ENCODE peak calls at places on chromosomes 13 and 19, in six cellular contexts. N is left ventricle myocardium inferior, B is astrocyte of the spinal cord, O is tibial nerve, T is vagina, R is right atrium auricular region. M is an unnamed sample.
A peak's percentile ranks its signal among the peaks of the same experiment; 100 is the strongest.

GRCh38 chr19:51565583-51565982 is 5.5 kb upstream of the ZNF175 start:
- DNase-seq in N (no peak), B (no peak), O (no peak), T (no peak), R (no peak), M (peak; percentile 69)

GRCh38 chr13:81318231-81319019 is 977.5 kb upstream of the SPRY2 start:
- DNase-seq in N (no peak), B (no peak), O (no peak), T (no peak), R (no peak), M (no peak)

GRCh38 chr13:49608932-49609331 is 19.4 kb upstream of the ARL11 start:
- DNase-seq in N (no peak), B (no peak), O (no peak), T (no peak), R (no peak), M (no peak)

GRCh38 chr13:82627183-82627582 is 1255.1 kb downstream of the SLITRK1 start:
- DNase-seq in N (no peak), B (peak; percentile 51), O (no peak), T (no peak), R (no peak), M (no peak)

GRCh38 chr19:7211191-7211988 is 82.8 kb downstream of the INSR start:
- DNase-seq in N (peak; percentile 59), B (no peak), O (no peak), T (no peak), R (peak; percentile 71), M (no peak)

GRCh38 chr13:41383400-41383799 is 72.3 kb downstream of the NAA16 start:
- DNase-seq in N (no peak), B (no peak), O (no peak), T (no peak), R (no peak), M (no peak)

GRCh38 chr19:30864460-30865215 is 484.6 kb downstream of the TSHZ3 start:
- DNase-seq in N (no peak), B (no peak), O (no peak), T (no peak), R (no peak), M (peak; percentile 56)

GRCh38 chr13:77853701-77854100 is 64.9 kb downstream of the EDNRB start:
- DNase-seq in N (no peak), B (no peak), O (no peak), T (no peak), R (no peak), M (no peak)

GRCh38 chr19:33193864-33194362 is at the start of gene LRP3:
- DNase-seq in N (peak; percentile 60), B (no peak), O (no peak), T (no peak), R (no peak), M (no peak)

GRCh38 chr13:19618925-19619324 is 14.5 kb upstream of the MPHOSPH8 start:
- DNase-seq in N (no peak), B (peak; percentile 34), O (no peak), T (no peak), R (no peak), M (no peak)
- TF ChIP-seq CTCF in N (peak; percentile 59), B (peak; percentile 71), O (peak; percentile 9), T (no peak), R (no peak), M (peak; percentile 46)

GRCh38 chr19:35960432-35960972 is 24.3 kb downstream of the LRFN3 start:
- DNase-seq in N (no peak), B (no peak), O (no peak), T (no peak), R (no peak), M (no peak)

GRCh38 chr19:35958660-35959039 is 22.5 kb downstream of the LRFN3 start:
- DNase-seq in N (no peak), B (no peak), O (no peak), T (no peak), R (no peak), M (no peak)

GRCh38 chr19:35955881-35956634 is 19.9 kb downstream of the LRFN3 start:
- DNase-seq in N (no peak), B (no peak), O (no peak), T (no peak), R (no peak), M (no peak)

GRCh38 chr19:35959968-35960320 is 23.8 kb downstream of the LRFN3 start:
- DNase-seq in N (no peak), B (no peak), O (no peak), T (no peak), R (no peak), M (no peak)

GRCh38 chr19:35959040-35959967 is 23.1 kb downstream of the LRFN3 start:
- DNase-seq in N (peak; percentile 51), B (no peak), O (no peak), T (no peak), R (no peak), M (no peak)
- TF ChIP-seq CTCF in N (peak; percentile 38), B (no peak), O (peak; percentile 25), T (no peak), R (no peak), M (peak; percentile 14)

GRCh38 chr13:79477968-79478367 is 3.0 kb upstream of the NDFIP2 start:
- DNase-seq in N (peak; percentile 53), B (no peak), O (no peak), T (no peak), R (no peak), M (no peak)
- TF ChIP-seq CTCF in N (peak; percentile 32), B (no peak), O (no peak), T (no peak), R (no peak), M (no peak)

GRCh38 chr19:18278521-18279265 is 2.7 kb downstream of the JUND start:
- DNase-seq in N (no peak), B (peak; percentile 33), O (no peak), T (no peak), R (no peak), M (no peak)
- TF ChIP-seq CTCF in N (no peak), B (peak; percentile 30), O (no peak), T (no peak), R (no peak), M (peak; percentile 50)

DNA sequence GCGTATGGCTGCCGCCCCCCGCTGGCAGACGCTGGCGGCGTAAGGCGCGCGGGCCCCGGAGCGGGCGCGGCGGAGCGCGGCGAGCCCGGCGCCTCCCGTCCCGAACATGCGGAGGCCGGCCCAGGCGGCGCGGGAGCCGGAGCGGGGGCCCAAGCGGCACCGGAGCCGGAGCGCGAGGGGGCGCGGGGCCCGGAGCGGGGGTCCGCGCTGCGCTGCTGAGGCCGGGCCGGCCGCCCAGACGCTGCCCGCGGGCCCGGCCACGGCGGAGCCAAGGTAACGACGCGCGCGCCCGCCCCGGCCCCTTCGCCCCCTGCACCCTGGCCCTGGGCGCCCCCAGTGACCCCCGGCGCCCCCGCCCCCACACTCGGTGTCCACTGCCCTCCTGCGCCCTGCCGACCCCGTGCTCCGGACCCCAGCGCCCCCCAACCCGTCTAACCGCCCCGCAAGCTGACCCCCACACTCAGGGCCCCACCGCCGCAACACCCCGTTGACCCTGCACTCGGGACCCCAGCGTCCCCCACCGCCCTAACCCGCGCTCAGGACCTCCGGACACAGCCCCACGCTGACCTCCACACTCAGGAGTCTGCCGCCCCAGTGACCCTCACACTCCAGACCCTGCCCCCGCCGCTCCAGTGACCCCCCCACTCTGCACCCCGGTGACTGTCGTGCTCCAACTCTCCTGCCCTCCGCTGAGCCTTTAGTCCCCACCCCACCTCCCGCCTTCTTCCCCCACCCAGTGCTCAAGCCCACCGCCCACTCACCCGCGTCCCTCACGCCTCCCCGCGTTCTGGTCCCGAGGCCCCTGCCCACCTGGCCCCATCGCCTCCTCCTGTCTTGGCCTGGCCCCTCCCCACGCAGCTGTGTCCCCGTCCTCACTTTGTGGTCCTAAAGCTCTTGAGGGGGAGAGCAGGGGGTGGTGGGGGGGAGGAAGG is at the start of gene CSNK1G2:
- DNase-seq in N (no peak), B (no peak), O (no peak), T (no peak), R (no peak), M (no peak)
- TF ChIP-seq CTCF in N (peak; percentile 26), B (no peak), O (no peak), T (no peak), R (no peak), M (no peak)

GRCh38 chr13:45817833-45818232 is 33.7 kb downstream of the SIAH3 start:
- DNase-seq in N (no peak), B (no peak), O (no peak), T (peak; percentile 52), R (no peak), M (peak; percentile 42)
- TF ChIP-seq CTCF in N (no peak), B (peak; percentile 26), O (no peak), T (no peak), R (no peak), M (no peak)

DNA sequence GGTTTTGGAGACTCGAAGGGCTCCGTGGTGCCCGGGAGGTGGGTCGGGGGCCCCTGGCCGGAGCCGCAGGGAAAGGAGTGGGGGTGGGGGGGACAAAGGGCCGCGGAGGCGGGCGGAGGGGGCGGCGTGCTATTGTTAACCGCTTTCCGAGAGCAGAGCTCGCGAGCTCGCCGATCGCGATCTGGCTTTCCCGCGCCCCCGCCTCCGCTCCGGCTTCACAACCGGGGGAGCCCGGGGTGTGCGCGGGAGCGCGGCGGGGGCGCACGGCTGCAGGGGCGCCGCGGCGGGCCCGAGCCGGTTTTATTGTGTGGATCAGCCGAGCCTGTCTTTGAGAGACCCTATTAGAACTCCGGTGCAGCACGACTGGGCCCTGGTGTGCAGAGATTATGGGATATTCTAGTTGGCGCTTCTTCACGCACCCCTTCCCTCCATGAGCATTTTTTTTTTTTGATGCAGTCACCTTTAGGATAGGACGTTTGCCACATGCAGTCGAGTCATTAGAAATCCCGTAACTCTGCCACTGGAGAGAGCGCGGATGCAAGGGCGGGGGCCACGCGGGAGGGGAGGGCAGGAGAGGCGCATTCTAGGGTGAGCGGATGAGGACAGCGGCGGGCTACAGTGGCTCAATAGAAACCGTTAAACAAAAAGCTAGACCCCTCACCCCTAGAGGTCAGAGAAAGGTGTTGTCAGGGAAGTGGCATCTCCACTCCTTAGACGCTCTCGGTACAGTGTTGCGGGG is 3.6 kb downstream of the FGF9 start:
- DNase-seq in N (peak; percentile 41), B (no peak), O (no peak), T (no peak), R (no peak), M (no peak)
- TF ChIP-seq CTCF in N (no peak), B (no peak), O (no peak), T (no peak), R (no peak), M (no peak)

DNA sequence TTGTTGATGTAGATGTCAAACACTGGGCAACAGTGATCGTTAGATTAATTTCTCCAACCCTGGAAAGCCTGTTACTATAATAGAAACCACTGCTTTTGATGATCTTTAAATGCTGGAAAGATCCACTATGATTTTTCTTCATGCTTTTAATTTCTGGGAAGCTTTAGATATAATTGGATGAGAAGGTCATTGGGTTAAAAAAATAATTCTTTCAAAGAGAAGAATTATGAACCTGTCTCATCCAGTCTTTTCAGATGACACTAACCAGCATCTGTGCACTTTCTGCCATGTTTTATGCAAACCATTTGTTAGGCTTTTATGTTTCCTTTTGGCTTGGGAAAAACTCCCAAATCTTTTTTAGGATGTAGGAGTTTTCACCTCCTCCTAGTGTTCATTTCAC is 49.4 kb downstream of the B3GLCT start:
- DNase-seq in N (no peak), B (no peak), O (no peak), T (no peak), R (no peak), M (no peak)
- TF ChIP-seq CTCF in N (no peak), B (no peak), O (no peak), T (no peak), R (no peak), M (no peak)

GRCh38 chr19:48418317-48419064 is 25.0 kb downstream of the GRIN2D start:
- DNase-seq in N (no peak), B (peak; percentile 52), O (no peak), T (no peak), R (no peak), M (no peak)
- TF ChIP-seq CTCF in N (no peak), B (peak; percentile 35), O (no peak), T (no peak), R (no peak), M (peak; percentile 9)

M was measured in osteocyte.